ENCODE peak calls at places on chromosomes 3 and 15, in four cellular contexts. V is GM06990, J is esophagus muscularis mucosa, H is iris pigment epithelial cell. L is an unnamed sample.
A peak's percentile ranks its signal among the peaks of the same experiment; 100 is the strongest.

GRCh38 chr15:85296615-85297402 is 83.6 kb upstream of the AKAP13 start:
- DNase-seq in V (peak; percentile 39), J (no peak), H (peak; percentile 81), L (peak; percentile 72)

GRCh38 chr3:123683755-123684154 is 98.9 kb upstream of the HACD2 start:
- DNase-seq in V (no peak), H (no peak), J (no peak), L (no peak)

GRCh38 chr15:35062164-35063099 is 22.7 kb downstream of the NANOGP8 start:
- DNase-seq in J (no peak), H (no peak), V (no peak), L (no peak)

GRCh38 chr15:74840851-74841760 is 1.9 kb downstream of the ULK3 start:
- DNase-seq in J (no peak), V (no peak), H (no peak), L (no peak)

GRCh38 chr3:184354121-184354728 is 7.2 kb downstream of the CLCN2 start:
- DNase-seq in H (peak; percentile 10), V (no peak), J (no peak), L (no peak)

GRCh38 chr15:50009634-50010033 is 109.4 kb downstream of the ATP8B4 start:
- DNase-seq in J (no peak), V (no peak), H (no peak), L (no peak)

GRCh38 chr3:193814166-193814565 is 221.2 kb downstream of the OPA1 start:
- DNase-seq in J (no peak), H (no peak), V (no peak), L (no peak)

GRCh38 chr3:64161481-64161952 is 63.7 kb downstream of the PRICKLE2 start:
- DNase-seq in V (no peak), H (no peak), J (no peak), L (no peak)